ENCODE peak calls at places on chromosomes 13 and 19, in eight cellular contexts. One of them, this sample, is unnamed.

GRCh38 chr13:30025351-30025750 is 174.9 kb upstream of the UBL3 start:
- DNase-seq in mesothelial cell of epicardium: no peak
- DNase-seq in foreskin fibroblast: no peak
- DNase-seq in omental fat pad: no peak
- DNase-seq in HCT116: no peak
- DNase-seq in nephron progenitor cell: no peak
- DNase-seq in fibroblast of the aortic adventitia: no peak
- DNase-seq in RWPE1: no peak
- DNase-seq in this sample: no peak

GRCh38 chr13:114102521-114103288 is 29.7 kb downstream of the RASA3 start:
- DNase-seq in mesothelial cell of epicardium: no peak
- DNase-seq in foreskin fibroblast: no peak
- DNase-seq in omental fat pad: no peak
- DNase-seq in HCT116: no peak
- DNase-seq in nephron progenitor cell: peak; percentile 2
- DNase-seq in fibroblast of the aortic adventitia: no peak
- DNase-seq in RWPE1: no peak
- DNase-seq in this sample: no peak

GRCh38 chr13:91647361-91647970 is 249.0 kb downstream of the GPC5 start:
- DNase-seq in mesothelial cell of epicardium: no peak
- DNase-seq in foreskin fibroblast: no peak
- DNase-seq in omental fat pad: no peak
- DNase-seq in HCT116: no peak
- DNase-seq in nephron progenitor cell: peak; percentile 49
- DNase-seq in fibroblast of the aortic adventitia: peak; percentile 60
- DNase-seq in RWPE1: peak; percentile 21
- DNase-seq in this sample: peak; percentile 56

GRCh38 chr13:89514534-89515312 is 1832.8 kb upstream of the MIR17HG start:
- DNase-seq in mesothelial cell of epicardium: no peak
- DNase-seq in foreskin fibroblast: peak; percentile 1
- DNase-seq in omental fat pad: no peak
- DNase-seq in HCT116: no peak
- DNase-seq in nephron progenitor cell: no peak
- DNase-seq in fibroblast of the aortic adventitia: peak; percentile 4
- DNase-seq in RWPE1: peak; percentile 63
- DNase-seq in this sample: peak; percentile 73

GRCh38 chr19:38011426-38011825 is 104.4 kb downstream of the SIPA1L3 start:
- DNase-seq in mesothelial cell of epicardium: no peak
- DNase-seq in foreskin fibroblast: no peak
- DNase-seq in omental fat pad: no peak
- DNase-seq in HCT116: no peak
- DNase-seq in nephron progenitor cell: no peak
- DNase-seq in fibroblast of the aortic adventitia: no peak
- DNase-seq in RWPE1: no peak
- DNase-seq in this sample: no peak

GRCh38 chr19:47036233-47036651 is 12.2 kb downstream of the TMEM160 start:
- DNase-seq in mesothelial cell of epicardium: no peak
- DNase-seq in foreskin fibroblast: peak; percentile 51
- DNase-seq in omental fat pad: no peak
- DNase-seq in HCT116: no peak
- DNase-seq in nephron progenitor cell: no peak
- DNase-seq in fibroblast of the aortic adventitia: no peak
- DNase-seq in RWPE1: no peak
- DNase-seq in this sample: no peak

GRCh38 chr19:45601115-45601514 is 897 bp downstream of the GPR4 start:
- DNase-seq in mesothelial cell of epicardium: no peak
- DNase-seq in foreskin fibroblast: no peak
- DNase-seq in omental fat pad: no peak
- DNase-seq in HCT116: no peak
- DNase-seq in nephron progenitor cell: no peak
- DNase-seq in fibroblast of the aortic adventitia: no peak
- DNase-seq in RWPE1: no peak
- DNase-seq in this sample: no peak

GRCh38 chr13:36880961-36881360 is 39.1 kb downstream of the SMAD9 start:
- DNase-seq in mesothelial cell of epicardium: no peak
- DNase-seq in foreskin fibroblast: no peak
- DNase-seq in omental fat pad: no peak
- DNase-seq in HCT116: no peak
- DNase-seq in nephron progenitor cell: no peak
- DNase-seq in fibroblast of the aortic adventitia: peak; percentile 41
- DNase-seq in RWPE1: no peak
- DNase-seq in this sample: no peak

GRCh38 chr19:48608798-48609263 is 2.3 kb downstream of the SPACA4 start:
- DNase-seq in mesothelial cell of epicardium: no peak
- DNase-seq in foreskin fibroblast: peak; percentile 78
- DNase-seq in omental fat pad: no peak
- DNase-seq in HCT116: peak; percentile 66
- DNase-seq in nephron progenitor cell: no peak
- DNase-seq in fibroblast of the aortic adventitia: peak; percentile 39
- DNase-seq in RWPE1: peak; percentile 51
- DNase-seq in this sample: peak; percentile 34

GRCh38 chr19:52622261-52622660 is 15.9 kb downstream of the ZNF83 start:
- DNase-seq in mesothelial cell of epicardium: no peak
- DNase-seq in foreskin fibroblast: no peak
- DNase-seq in omental fat pad: no peak
- DNase-seq in HCT116: no peak
- DNase-seq in nephron progenitor cell: no peak
- DNase-seq in fibroblast of the aortic adventitia: no peak
- DNase-seq in RWPE1: no peak
- DNase-seq in this sample: no peak

GRCh38 chr13:41655997-41656396 is 198.6 kb downstream of the RGCC start:
- DNase-seq in mesothelial cell of epicardium: no peak
- DNase-seq in foreskin fibroblast: no peak
- DNase-seq in omental fat pad: no peak
- DNase-seq in HCT116: no peak
- DNase-seq in nephron progenitor cell: no peak
- DNase-seq in fibroblast of the aortic adventitia: no peak
- DNase-seq in RWPE1: no peak
- DNase-seq in this sample: no peak

GRCh38 chr13:41651413-41652068 is 194.2 kb downstream of the RGCC start:
- DNase-seq in mesothelial cell of epicardium: no peak
- DNase-seq in foreskin fibroblast: peak; percentile 35
- DNase-seq in omental fat pad: no peak
- DNase-seq in HCT116: no peak
- DNase-seq in nephron progenitor cell: no peak
- DNase-seq in fibroblast of the aortic adventitia: no peak
- DNase-seq in RWPE1: no peak
- DNase-seq in this sample: no peak

GRCh38 chr13:41654800-41655199 is 197.4 kb downstream of the RGCC start:
- DNase-seq in mesothelial cell of epicardium: no peak
- DNase-seq in foreskin fibroblast: no peak
- DNase-seq in omental fat pad: no peak
- DNase-seq in HCT116: no peak
- DNase-seq in nephron progenitor cell: no peak
- DNase-seq in fibroblast of the aortic adventitia: no peak
- DNase-seq in RWPE1: no peak
- DNase-seq in this sample: no peak

GRCh38 chr13:41650706-41651105 is 193.4 kb downstream of the RGCC start:
- DNase-seq in mesothelial cell of epicardium: no peak
- DNase-seq in foreskin fibroblast: no peak
- DNase-seq in omental fat pad: no peak
- DNase-seq in HCT116: no peak
- DNase-seq in nephron progenitor cell: no peak
- DNase-seq in fibroblast of the aortic adventitia: no peak
- DNase-seq in RWPE1: no peak
- DNase-seq in this sample: no peak

DNA sequence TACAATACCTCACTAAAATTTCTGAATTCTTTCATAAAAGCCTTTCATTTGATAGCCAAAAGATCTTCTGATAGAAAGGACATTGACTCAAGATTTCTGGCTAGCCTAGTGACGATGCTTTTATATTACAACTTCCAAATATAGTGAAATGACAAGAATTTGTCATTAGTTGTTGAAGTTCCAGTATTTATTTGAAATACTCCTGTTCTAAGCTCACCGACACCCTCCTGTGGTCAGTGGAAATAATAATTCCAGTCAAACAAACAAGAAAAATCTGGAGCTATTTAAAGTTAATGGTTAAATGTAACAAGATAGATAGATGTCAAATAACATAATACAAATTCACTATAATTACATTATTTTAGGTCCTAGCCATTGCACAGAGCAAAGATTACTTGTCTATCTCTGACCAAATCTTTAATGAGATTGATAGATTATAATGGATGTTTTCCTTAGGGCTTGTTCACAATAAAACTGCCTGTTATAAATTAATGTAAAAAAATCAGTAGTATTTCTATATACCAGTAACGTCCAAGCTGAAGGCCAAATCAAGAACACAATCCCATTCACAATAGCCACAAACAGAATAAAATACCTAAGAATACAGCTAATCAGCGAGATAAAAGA is 195.5 kb downstream of the RGCC start:
- DNase-seq in mesothelial cell of epicardium: no peak
- DNase-seq in foreskin fibroblast: peak; percentile 79
- DNase-seq in omental fat pad: no peak
- DNase-seq in HCT116: peak; percentile 23
- DNase-seq in nephron progenitor cell: peak; percentile 15
- DNase-seq in fibroblast of the aortic adventitia: peak; percentile 79
- DNase-seq in RWPE1: peak; percentile 41
- DNase-seq in this sample: peak; percentile 78
- TF ChIP-seq CTCF in mesothelial cell of epicardium: peak; percentile 40
- TF ChIP-seq CTCF in foreskin fibroblast: peak; percentile 42
- TF ChIP-seq CTCF in omental fat pad: no peak
- TF ChIP-seq CTCF in HCT116: peak; percentile 27
- TF ChIP-seq CTCF in nephron progenitor cell: peak; percentile 46
- TF ChIP-seq CTCF in fibroblast of the aortic adventitia: peak; percentile 53
- TF ChIP-seq CTCF in RWPE1: peak; percentile 68
- TF ChIP-seq CTCF in this sample: peak; percentile 45

DNA sequence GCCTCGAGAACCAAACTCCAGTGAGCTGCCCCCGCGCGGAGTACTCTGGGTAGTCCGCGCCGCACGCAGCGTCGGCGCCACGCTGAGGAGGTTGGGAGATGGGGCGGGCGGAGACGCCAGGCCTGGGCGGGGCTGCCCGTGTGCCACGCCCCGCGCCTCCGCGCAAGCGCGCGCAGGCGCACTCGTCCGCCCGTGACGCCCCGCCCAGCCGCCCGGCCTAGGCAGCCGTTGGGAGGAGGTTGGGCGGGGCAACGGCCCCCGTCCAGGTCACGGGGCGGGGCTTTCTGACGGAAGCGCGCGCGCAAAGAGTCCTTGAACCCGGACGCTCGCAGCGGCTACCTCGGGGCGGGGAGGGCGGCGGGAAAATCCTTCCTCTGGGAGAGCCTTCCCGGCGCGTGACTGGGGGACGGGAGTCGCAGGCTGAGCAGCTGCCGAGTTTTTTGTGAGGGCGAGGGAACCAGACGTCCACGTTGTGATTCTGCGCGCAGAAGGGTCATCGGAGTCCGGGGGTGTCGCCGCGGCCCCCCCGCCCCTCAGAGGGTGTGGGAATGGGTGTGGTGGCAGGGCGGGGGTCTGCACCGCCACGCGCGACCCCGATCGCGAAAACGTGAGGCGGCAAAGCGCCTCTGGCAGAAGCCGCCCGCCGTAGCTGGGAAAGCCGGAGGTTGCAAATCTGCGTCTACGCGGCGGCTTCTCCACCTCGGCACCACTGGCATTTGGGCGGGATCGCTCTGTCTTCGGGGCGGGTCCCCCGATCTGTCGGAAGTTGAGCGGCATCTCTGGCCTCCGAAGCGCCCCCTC is at the start of gene MED26:
- DNase-seq in mesothelial cell of epicardium: peak; percentile 94
- DNase-seq in foreskin fibroblast: peak; percentile 98
- DNase-seq in omental fat pad: peak; percentile 83
- DNase-seq in HCT116: peak; percentile 78
- DNase-seq in nephron progenitor cell: peak; percentile 97
- DNase-seq in fibroblast of the aortic adventitia: peak; percentile 89
- DNase-seq in RWPE1: peak; percentile 100
- DNase-seq in this sample: peak; percentile 93
- TF ChIP-seq CTCF in mesothelial cell of epicardium: no peak
- TF ChIP-seq CTCF in foreskin fibroblast: no peak
- TF ChIP-seq CTCF in omental fat pad: no peak
- TF ChIP-seq CTCF in HCT116: no peak
- TF ChIP-seq CTCF in nephron progenitor cell: no peak
- TF ChIP-seq CTCF in fibroblast of the aortic adventitia: no peak
- TF ChIP-seq CTCF in RWPE1: no peak
- TF ChIP-seq CTCF in this sample: no peak

GRCh38 chr19:670609-671075 is 5.5 kb upstream of the FSTL3 start:
- DNase-seq in mesothelial cell of epicardium: no peak
- DNase-seq in foreskin fibroblast: no peak
- DNase-seq in omental fat pad: no peak
- DNase-seq in HCT116: no peak
- DNase-seq in nephron progenitor cell: no peak
- DNase-seq in fibroblast of the aortic adventitia: no peak
- DNase-seq in RWPE1: no peak
- DNase-seq in this sample: no peak
- TF ChIP-seq CTCF in mesothelial cell of epicardium: peak; percentile 26
- TF ChIP-seq CTCF in foreskin fibroblast: no peak
- TF ChIP-seq CTCF in omental fat pad: no peak
- TF ChIP-seq CTCF in HCT116: peak; percentile 33
- TF ChIP-seq CTCF in nephron progenitor cell: no peak
- TF ChIP-seq CTCF in fibroblast of the aortic adventitia: peak; percentile 23
- TF ChIP-seq CTCF in RWPE1: no peak
- TF ChIP-seq CTCF in this sample: no peak

GRCh38 chr19:945401-946252 is 19.8 kb downstream of the ARID3A start:
- DNase-seq in mesothelial cell of epicardium: no peak
- DNase-seq in foreskin fibroblast: no peak
- DNase-seq in omental fat pad: no peak
- DNase-seq in HCT116: no peak
- DNase-seq in nephron progenitor cell: no peak
- DNase-seq in fibroblast of the aortic adventitia: no peak
- DNase-seq in RWPE1: no peak
- DNase-seq in this sample: no peak

GRCh38 chr19:947707-948533 is 22.1 kb downstream of the ARID3A start:
- DNase-seq in mesothelial cell of epicardium: no peak
- DNase-seq in foreskin fibroblast: no peak
- DNase-seq in omental fat pad: no peak
- DNase-seq in HCT116: no peak
- DNase-seq in nephron progenitor cell: no peak
- DNase-seq in fibroblast of the aortic adventitia: no peak
- DNase-seq in RWPE1: no peak
- DNase-seq in this sample: no peak

GRCh38 chr19:948842-949496 is 23.1 kb downstream of the ARID3A start:
- DNase-seq in mesothelial cell of epicardium: no peak
- DNase-seq in foreskin fibroblast: no peak
- DNase-seq in omental fat pad: no peak
- DNase-seq in HCT116: no peak
- DNase-seq in nephron progenitor cell: no peak
- DNase-seq in fibroblast of the aortic adventitia: no peak
- DNase-seq in RWPE1: no peak
- DNase-seq in this sample: no peak

GRCh38 chr19:944663-945241 is 18.9 kb downstream of the ARID3A start:
- DNase-seq in mesothelial cell of epicardium: no peak
- DNase-seq in foreskin fibroblast: no peak
- DNase-seq in omental fat pad: no peak
- DNase-seq in HCT116: no peak
- DNase-seq in nephron progenitor cell: no peak
- DNase-seq in fibroblast of the aortic adventitia: no peak
- DNase-seq in RWPE1: no peak
- DNase-seq in this sample: no peak

DNA sequence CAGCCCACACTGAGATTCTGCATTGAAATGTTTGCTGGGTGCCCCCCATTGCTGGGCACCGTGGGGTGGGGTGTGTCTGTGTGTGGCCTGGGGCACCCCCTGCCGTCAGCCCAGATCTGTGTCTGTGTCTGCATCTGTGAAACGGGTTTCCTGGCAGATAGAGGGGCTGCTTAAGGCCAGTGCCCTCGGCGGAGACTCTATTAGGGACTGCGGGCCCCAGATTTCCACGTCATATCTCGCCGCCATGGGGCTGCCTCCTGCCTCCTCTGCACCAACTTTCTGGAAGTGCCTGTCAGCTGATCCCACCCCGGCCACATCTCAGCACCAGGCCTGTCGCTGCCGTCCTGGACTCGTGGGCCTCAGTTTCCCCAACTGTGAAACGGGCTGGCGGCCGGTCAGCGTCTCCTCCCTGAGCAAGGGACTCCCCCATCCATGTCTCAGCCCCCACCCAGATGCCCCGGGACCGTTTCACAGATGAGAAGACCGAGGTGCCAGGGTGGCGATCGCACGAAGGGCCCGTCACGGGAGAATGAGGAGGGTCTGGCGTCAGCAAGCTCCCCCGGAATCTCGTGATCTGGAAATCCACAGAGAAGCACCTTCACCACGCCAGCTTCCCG is 21.4 kb downstream of the ARID3A start:
- DNase-seq in mesothelial cell of epicardium: no peak
- DNase-seq in foreskin fibroblast: no peak
- DNase-seq in omental fat pad: no peak
- DNase-seq in HCT116: no peak
- DNase-seq in nephron progenitor cell: no peak
- DNase-seq in fibroblast of the aortic adventitia: no peak
- DNase-seq in RWPE1: no peak
- DNase-seq in this sample: no peak
- TF ChIP-seq CTCF in mesothelial cell of epicardium: no peak
- TF ChIP-seq CTCF in foreskin fibroblast: no peak
- TF ChIP-seq CTCF in omental fat pad: no peak
- TF ChIP-seq CTCF in HCT116: no peak
- TF ChIP-seq CTCF in nephron progenitor cell: no peak
- TF ChIP-seq CTCF in fibroblast of the aortic adventitia: no peak
- TF ChIP-seq CTCF in RWPE1: no peak
- TF ChIP-seq CTCF in this sample: no peak

This sample was measured in astrocyte of the spinal cord.